ENCODE peak calls at places on chromosomes 16 and 17, in four cellular contexts. One of them, this sample, is unnamed.

GRCh38 chr17:28247671-28248556 is 71.1 kb upstream of the TMEM97 start:
- DNase-seq in CD8-positive, alpha-beta memory T cell: no peak
- DNase-seq in osteoblast: no peak
- DNase-seq in fibroblast of mammary gland: no peak
- DNase-seq in this sample: peak; percentile 57

GRCh38 chr16:12260647-12261262 is 284.2 kb downstream of the SNX29 start:
- DNase-seq in CD8-positive, alpha-beta memory T cell: no peak
- DNase-seq in osteoblast: peak; percentile 29
- DNase-seq in fibroblast of mammary gland: peak; percentile 71
- DNase-seq in this sample: peak; percentile 85

GRCh38 chr17:47159315-47159714 is 29.8 kb downstream of the CDC27 start:
- DNase-seq in CD8-positive, alpha-beta memory T cell: no peak
- DNase-seq in osteoblast: no peak
- DNase-seq in fibroblast of mammary gland: no peak
- DNase-seq in this sample: no peak

GRCh38 chr16:83967838-83968482 is at the start of gene NECAB2:
- DNase-seq in CD8-positive, alpha-beta memory T cell: peak; percentile 17
- DNase-seq in osteoblast: peak; percentile 99
- DNase-seq in fibroblast of mammary gland: peak; percentile 12
- DNase-seq in this sample: peak; percentile 95

GRCh38 chr16:13426279-13426678 is 493.7 kb upstream of the ERCC4 start:
- DNase-seq in CD8-positive, alpha-beta memory T cell: no peak
- DNase-seq in osteoblast: no peak
- DNase-seq in fibroblast of mammary gland: no peak
- DNase-seq in this sample: peak; percentile 46

GRCh38 chr16:62194828-62195227 is 158.6 kb upstream of the CDH8 start:
- DNase-seq in CD8-positive, alpha-beta memory T cell: no peak
- DNase-seq in osteoblast: peak; percentile 6
- DNase-seq in fibroblast of mammary gland: no peak
- DNase-seq in this sample: no peak

GRCh38 chr17:64572682-64573154 is 65.9 kb downstream of the CEP95 start:
- DNase-seq in CD8-positive, alpha-beta memory T cell: no peak
- DNase-seq in osteoblast: no peak
- DNase-seq in fibroblast of mammary gland: peak; percentile 45
- DNase-seq in this sample: no peak

GRCh38 chr16:63856537-63856936 is 1265.3 kb downstream of the CDH11 start:
- DNase-seq in CD8-positive, alpha-beta memory T cell: no peak
- DNase-seq in osteoblast: no peak
- DNase-seq in fibroblast of mammary gland: no peak
- DNase-seq in this sample: no peak

GRCh38 chr16:25135239-25135878 is 23.8 kb downstream of the LCMT1 start:
- DNase-seq in CD8-positive, alpha-beta memory T cell: no peak
- DNase-seq in osteoblast: no peak
- DNase-seq in fibroblast of mammary gland: peak; percentile 63
- DNase-seq in this sample: no peak

GRCh38 chr16:85173981-85174751 is 61.9 kb upstream of the CIBAR2 start:
- DNase-seq in CD8-positive, alpha-beta memory T cell: no peak
- DNase-seq in osteoblast: peak; percentile 98
- DNase-seq in fibroblast of mammary gland: peak; percentile 82
- DNase-seq in this sample: peak; percentile 75

GRCh38 chr17:75094871-75095399 is 7.2 kb downstream of the SLC16A5 start:
- DNase-seq in CD8-positive, alpha-beta memory T cell: no peak
- DNase-seq in osteoblast: peak; percentile 49
- DNase-seq in fibroblast of mammary gland: no peak
- DNase-seq in this sample: no peak

GRCh38 chr16:85418978-85419491 is 194.1 kb upstream of the GSE1 start:
- DNase-seq in CD8-positive, alpha-beta memory T cell: peak; percentile 34
- DNase-seq in osteoblast: no peak
- DNase-seq in fibroblast of mammary gland: no peak
- DNase-seq in this sample: peak; percentile 71

GRCh38 chr17:4834621-4835020 is 1.5 kb downstream of the MINK1 start:
- DNase-seq in CD8-positive, alpha-beta memory T cell: no peak
- DNase-seq in osteoblast: peak; percentile 62
- DNase-seq in fibroblast of mammary gland: no peak
- DNase-seq in this sample: no peak

GRCh38 chr17:81665205-81666091 is 957 bp downstream of the OXLD1 start:
- DNase-seq in CD8-positive, alpha-beta memory T cell: peak; percentile 55
- DNase-seq in osteoblast: peak; percentile 89
- DNase-seq in fibroblast of mammary gland: peak; percentile 24
- DNase-seq in this sample: peak; percentile 69

GRCh38 chr17:72534776-72535175 is 414.0 kb downstream of the SOX9 start:
- DNase-seq in CD8-positive, alpha-beta memory T cell: no peak
- DNase-seq in osteoblast: no peak
- DNase-seq in fibroblast of mammary gland: no peak
- DNase-seq in this sample: no peak

GRCh38 chr17:59370580-59371299 is 39.3 kb downstream of the YPEL2 start:
- DNase-seq in CD8-positive, alpha-beta memory T cell: no peak
- DNase-seq in osteoblast: no peak
- DNase-seq in fibroblast of mammary gland: no peak
- DNase-seq in this sample: no peak
- H3K4me3 ChIP-seq in CD8-positive, alpha-beta memory T cell: no peak overlapping the region
- H3K4me3 ChIP-seq in osteoblast: no peak overlapping the region
- H3K4me3 ChIP-seq in fibroblast of mammary gland: no peak overlapping the region
- H3K4me3 ChIP-seq in this sample: no peak overlapping the region

GRCh38 chr17:50146927-50147640 is 3.4 kb downstream of the PPP1R9B start:
- DNase-seq in CD8-positive, alpha-beta memory T cell: no peak
- DNase-seq in osteoblast: peak; percentile 94
- DNase-seq in fibroblast of mammary gland: no peak
- DNase-seq in this sample: peak; percentile 63

GRCh38 chr17:50144845-50145531 is 5.5 kb downstream of the PPP1R9B start:
- DNase-seq in CD8-positive, alpha-beta memory T cell: peak; percentile 39
- DNase-seq in osteoblast: peak; percentile 71
- DNase-seq in fibroblast of mammary gland: peak; percentile 53
- DNase-seq in this sample: no peak

GRCh38 chr17:50147841-50148225 is 2.6 kb downstream of the PPP1R9B start:
- DNase-seq in CD8-positive, alpha-beta memory T cell: no peak
- DNase-seq in osteoblast: peak; percentile 97
- DNase-seq in fibroblast of mammary gland: no peak
- DNase-seq in this sample: peak; percentile 77

GRCh38 chr17:50145532-50146229 is 4.8 kb downstream of the PPP1R9B start:
- DNase-seq in CD8-positive, alpha-beta memory T cell: no peak
- DNase-seq in osteoblast: peak; percentile 65
- DNase-seq in fibroblast of mammary gland: no peak
- DNase-seq in this sample: no peak

GRCh38 chr17:50146230-50146926 is 4.1 kb downstream of the PPP1R9B start:
- DNase-seq in CD8-positive, alpha-beta memory T cell: no peak
- DNase-seq in osteoblast: peak; percentile 92
- DNase-seq in fibroblast of mammary gland: no peak
- DNase-seq in this sample: peak; percentile 77
- H3K4me3 ChIP-seq in CD8-positive, alpha-beta memory T cell: peak overlapping the region; percentile 83
- H3K4me3 ChIP-seq in osteoblast: peak overlapping the region; percentile 84
- H3K4me3 ChIP-seq in fibroblast of mammary gland: peak overlapping the region; percentile 77
- H3K4me3 ChIP-seq in this sample: no peak overlapping the region

DNA sequence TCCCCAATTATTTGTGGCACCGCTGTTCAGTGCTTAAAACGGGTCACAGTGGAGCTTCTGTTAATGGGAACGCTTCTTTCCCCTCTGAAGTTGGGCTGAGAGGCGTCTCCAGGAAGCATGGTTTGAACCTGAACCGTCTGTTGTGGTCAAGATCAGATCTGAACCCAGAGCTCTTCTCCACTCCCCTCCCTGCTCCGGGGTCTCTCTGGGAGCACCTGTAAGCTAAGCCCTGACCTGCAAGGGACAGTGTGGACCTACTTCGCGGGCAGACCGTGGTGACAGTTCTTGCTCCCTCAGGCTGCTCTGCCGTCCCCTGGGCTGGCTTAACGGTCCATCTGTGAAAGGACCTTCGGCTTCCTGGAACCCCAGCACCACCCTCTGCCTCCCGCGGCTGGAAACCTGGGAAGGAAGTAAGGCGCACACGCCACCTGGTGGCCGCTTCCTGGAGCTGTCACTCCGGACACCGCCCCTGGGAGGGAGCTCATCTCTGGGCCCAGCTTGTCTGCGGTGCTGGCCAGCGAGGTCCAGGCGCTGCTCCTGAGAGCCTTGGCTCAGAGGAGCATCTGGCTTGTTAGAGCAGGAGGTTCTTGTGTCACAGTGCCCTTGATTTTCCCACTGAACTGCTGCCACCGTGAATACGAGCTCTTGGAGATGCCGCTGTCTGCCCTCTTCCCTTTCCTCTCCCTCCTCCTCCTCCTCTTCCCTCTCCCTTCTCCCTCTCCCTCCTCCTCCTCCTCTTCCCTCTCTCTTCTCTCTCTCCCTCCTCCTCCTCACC is 518.5 kb upstream of the EEF2KMT start:
- DNase-seq in CD8-positive, alpha-beta memory T cell: no peak
- DNase-seq in osteoblast: no peak
- DNase-seq in fibroblast of mammary gland: peak; percentile 16
- DNase-seq in this sample: peak; percentile 89
- H3K4me3 ChIP-seq in CD8-positive, alpha-beta memory T cell: no peak overlapping the region
- H3K4me3 ChIP-seq in osteoblast: no peak overlapping the region
- H3K4me3 ChIP-seq in fibroblast of mammary gland: no peak overlapping the region
- H3K4me3 ChIP-seq in this sample: peak overlapping the region; percentile 53

GRCh38 chr17:20966869-20967268 is 75.9 kb downstream of the USP22 start:
- DNase-seq in CD8-positive, alpha-beta memory T cell: no peak
- DNase-seq in osteoblast: no peak
- DNase-seq in fibroblast of mammary gland: no peak
- DNase-seq in this sample: no peak
- H3K4me3 ChIP-seq in CD8-positive, alpha-beta memory T cell: no peak overlapping the region
- H3K4me3 ChIP-seq in osteoblast: no peak overlapping the region
- H3K4me3 ChIP-seq in fibroblast of mammary gland: no peak overlapping the region
- H3K4me3 ChIP-seq in this sample: no peak overlapping the region

GRCh38 chr17:9488556-9488955 is 87.1 kb downstream of the STX8 start:
- DNase-seq in CD8-positive, alpha-beta memory T cell: no peak
- DNase-seq in osteoblast: peak; percentile 45
- DNase-seq in fibroblast of mammary gland: peak; percentile 6
- DNase-seq in this sample: no peak
- H3K4me3 ChIP-seq in CD8-positive, alpha-beta memory T cell: no peak overlapping the region
- H3K4me3 ChIP-seq in osteoblast: no peak overlapping the region
- H3K4me3 ChIP-seq in fibroblast of mammary gland: no peak overlapping the region
- H3K4me3 ChIP-seq in this sample: no peak overlapping the region

GRCh38 chr16:48619547-48619946 is 9.6 kb upstream of the N4BP1 start:
- DNase-seq in CD8-positive, alpha-beta memory T cell: no peak
- DNase-seq in osteoblast: no peak
- DNase-seq in fibroblast of mammary gland: no peak
- DNase-seq in this sample: no peak
- H3K4me3 ChIP-seq in CD8-positive, alpha-beta memory T cell: no peak overlapping the region
- H3K4me3 ChIP-seq in osteoblast: no peak overlapping the region
- H3K4me3 ChIP-seq in fibroblast of mammary gland: no peak overlapping the region
- H3K4me3 ChIP-seq in this sample: no peak overlapping the region

GRCh38 chr17:40559954-40560591 is 5.2 kb downstream of the CCR7 start:
- DNase-seq in CD8-positive, alpha-beta memory T cell: peak; percentile 85
- DNase-seq in osteoblast: peak; percentile 98
- DNase-seq in fibroblast of mammary gland: peak; percentile 96
- DNase-seq in this sample: peak; percentile 92

GRCh38 chr17:40561871-40562611 is 3.2 kb downstream of the CCR7 start:
- DNase-seq in CD8-positive, alpha-beta memory T cell: peak; percentile 84
- DNase-seq in osteoblast: peak; percentile 56
- DNase-seq in fibroblast of mammary gland: no peak
- DNase-seq in this sample: no peak

GRCh38 chr17:40561294-40561870 is 3.9 kb downstream of the CCR7 start:
- DNase-seq in CD8-positive, alpha-beta memory T cell: no peak
- DNase-seq in osteoblast: peak; percentile 55
- DNase-seq in fibroblast of mammary gland: no peak
- DNase-seq in this sample: no peak

GRCh38 chr17:40559016-40559853 is 6.0 kb downstream of the CCR7 start:
- DNase-seq in CD8-positive, alpha-beta memory T cell: no peak
- DNase-seq in osteoblast: no peak
- DNase-seq in fibroblast of mammary gland: peak; percentile 82
- DNase-seq in this sample: no peak

DNA sequence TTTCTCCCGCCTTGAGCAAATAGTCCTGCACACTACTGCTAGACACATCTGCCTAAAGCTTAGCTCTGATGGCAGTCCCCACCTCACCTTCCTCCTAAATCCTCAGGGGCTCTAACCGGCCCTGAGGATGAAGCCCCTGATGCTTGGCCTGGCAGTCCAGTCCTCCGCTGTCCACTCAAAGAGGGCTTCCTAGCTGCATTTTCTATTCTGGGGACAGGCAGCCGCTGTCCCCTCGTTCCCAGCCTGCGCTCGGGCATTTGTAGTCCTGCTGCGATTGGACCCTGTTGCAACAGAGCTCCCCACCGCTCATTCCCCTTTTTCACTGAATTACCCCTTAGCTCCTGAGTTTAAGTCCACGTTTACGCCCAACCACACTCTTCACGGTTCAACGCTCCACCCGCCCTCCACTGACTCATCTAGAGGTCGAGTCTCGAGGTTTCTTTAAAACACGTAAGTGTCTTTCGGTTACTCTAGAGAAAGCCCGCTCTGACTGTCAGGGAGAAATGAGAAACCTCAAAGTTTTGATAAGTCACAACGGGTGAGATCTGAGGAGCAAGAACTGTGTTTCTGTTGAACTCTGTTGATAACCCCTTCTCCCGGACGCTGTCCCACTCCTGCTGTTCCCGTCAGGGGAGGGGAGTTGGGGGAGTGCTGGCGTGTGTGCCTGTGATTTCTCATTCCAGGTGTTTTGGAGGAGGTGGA is 4.5 kb downstream of the CCR7 start:
- DNase-seq in CD8-positive, alpha-beta memory T cell: peak; percentile 90
- DNase-seq in osteoblast: peak; percentile 95
- DNase-seq in fibroblast of mammary gland: peak; percentile 84
- DNase-seq in this sample: no peak
- H3K4me3 ChIP-seq in CD8-positive, alpha-beta memory T cell: peak overlapping the region; percentile 99
- H3K4me3 ChIP-seq in osteoblast: peak overlapping the region; percentile 42
- H3K4me3 ChIP-seq in fibroblast of mammary gland: no peak overlapping the region
- H3K4me3 ChIP-seq in this sample: no peak overlapping the region

This sample was measured in H7.